ENCODE peak calls at places on chromosomes 16 and 17, in seven cellular contexts. J is PC-9; V is AG04449; A is stimulated activated CD8-positive, alpha-beta memory T cell treated with anti-CD3 and anti-CD28 coated beads, Interleukin-7, amount 100 ng/mL, for 48 hours; H is AG10803; D is T-helper 1 cell; C is transverse colon. F is an unnamed sample.

GRCh38 chr17:34723875-34724274 is 144.5 kb downstream of the TMEM132E start:
- DNase-seq in J (no peak), V (no peak), A (no peak), H (no peak), D (no peak), C (no peak), F (peak; percentile 57)

GRCh38 chr17:44546711-44547606 is 10.3 kb upstream of the FZD2 start:
- DNase-seq in J (no peak), V (no peak), A (no peak), H (peak; percentile 53), D (no peak), C (no peak), F (no peak)

GRCh38 chr16:23729503-23730424 is 16.7 kb upstream of the ERN2 start:
- DNase-seq in J (peak; percentile 37), V (no peak), A (no peak), H (peak; percentile 36), D (no peak), C (peak; percentile 87), F (no peak)

GRCh38 chr16:8575399-8575798 is 14.9 kb downstream of the TMEM114 start:
- DNase-seq in J (no peak), V (no peak), A (no peak), H (no peak), D (no peak), C (no peak), F (no peak)

GRCh38 chr17:83185023-83186002 is 105.9 kb downstream of the METRNL start:
- DNase-seq in J (no peak), V (no peak), A (no peak), H (no peak), D (no peak), C (no peak), F (no peak)

GRCh38 chr17:68707032-68707431 is 105.9 kb upstream of the FAM20A start:
- DNase-seq in J (no peak), V (peak; percentile 62), A (no peak), H (peak; percentile 86), D (no peak), C (no peak), F (no peak)

GRCh38 chr17:56785997-56786680 is 47.6 kb downstream of the C17orf67 start:
- DNase-seq in J (no peak), V (no peak), A (no peak), H (no peak), D (no peak), C (no peak), F (no peak)

GRCh38 chr17:78227455-78227916 is 3.9 kb upstream of the TMEM235 start:
- DNase-seq in J (no peak), V (no peak), A (no peak), H (no peak), D (no peak), C (no peak), F (peak; percentile 85)

GRCh38 chr16:86384980-86385379 is 125.3 kb upstream of the FOXF1 start:
- DNase-seq in J (no peak), V (no peak), A (no peak), H (no peak), D (no peak), C (no peak), F (no peak)

GRCh38 chr17:30982855-30983254 is 12.0 kb downstream of the RNF135 start:
- DNase-seq in J (no peak), V (no peak), A (no peak), H (no peak), D (no peak), C (no peak), F (no peak)

GRCh38 chr16:87922250-87922871 is 14.0 kb downstream of the CA5A start:
- DNase-seq in J (peak; percentile 29), V (no peak), A (no peak), H (no peak), D (no peak), C (no peak), F (no peak)

GRCh38 chr16:72415379-72415778 is 243.4 kb upstream of the PMFBP1 start:
- DNase-seq in J (no peak), V (no peak), A (no peak), H (no peak), D (no peak), C (no peak), F (no peak)

GRCh38 chr17:69733171-69734014 is 318.9 kb downstream of the MAP2K6 start:
- DNase-seq in J (no peak), V (peak; percentile 56), A (no peak), H (peak; percentile 83), D (no peak), C (no peak), F (peak; percentile 4)

GRCh38 chr17:4937553-4937952 is 2.3 kb downstream of the SLC25A11 start:
- DNase-seq in J (no peak), V (no peak), A (no peak), H (no peak), D (no peak), C (no peak), F (no peak)

GRCh38 chr17:21209511-21210175 is 4.3 kb downstream of the TMEM11 start:
- DNase-seq in J (no peak), V (no peak), A (no peak), H (peak; percentile 78), D (no peak), C (peak; percentile 77), F (no peak)

GRCh38 chr17:17391575-17392370 is 85.0 kb upstream of the MED9 start:
- DNase-seq in J (no peak), V (no peak), A (peak; percentile 27), H (no peak), D (peak; percentile 34), C (peak; percentile 42), F (no peak)

GRCh38 chr16:84941916-84942315 is 69.4 kb downstream of the ZDHHC7 start:
- DNase-seq in J (peak; percentile 65), V (no peak), A (no peak), H (peak; percentile 84), D (no peak), C (no peak), F (no peak)

GRCh38 chr17:38741853-38742421 is 6.2 kb downstream of the PCGF2 start:
- DNase-seq in J (no peak), V (no peak), A (no peak), H (peak; percentile 35), D (no peak), C (peak; percentile 80), F (no peak)

GRCh38 chr17:49861150-49861884 is 13.4 kb upstream of the TAC4 start:
- DNase-seq in J (peak; percentile 68), V (no peak), A (peak; percentile 9), H (peak; percentile 31), D (no peak), C (peak; percentile 25), F (peak; percentile 63)

GRCh38 chr16:4006441-4006989 is 109.7 kb downstream of the ADCY9 start:
- DNase-seq in J (no peak), V (no peak), A (no peak), H (no peak), D (no peak), C (peak; percentile 60), F (no peak)

GRCh38 chr16:84569382-84569987 is 48.4 kb downstream of the COTL1 start:
- DNase-seq in J (no peak), V (no peak), A (no peak), H (no peak), D (no peak), C (peak; percentile 62), F (peak; percentile 66)

GRCh38 chr17:30920282-30920681 is 1.5 kb upstream of the ADAP2 start:
- DNase-seq in J (no peak), V (no peak), A (no peak), H (no peak), D (no peak), C (no peak), F (no peak)

GRCh38 chr16:83903739-83904138 is 4.8 kb downstream of the MLYCD start:
- DNase-seq in J (no peak), V (no peak), A (no peak), H (peak; percentile 62), D (no peak), C (peak; percentile 25), F (peak; percentile 66)

GRCh38 chr17:29038511-29039300 is 4.2 kb upstream of the PIPOX start:
- DNase-seq in J (no peak), V (no peak), A (no peak), H (peak; percentile 5), D (no peak), C (no peak), F (no peak)

GRCh38 chr16:67482260-67482924 is 955 bp downstream of the AGRP start:
- DNase-seq in J (no peak), V (no peak), A (no peak), H (no peak), D (no peak), C (peak; percentile 21), F (no peak)

GRCh38 chr16:3548445-3548844 is 28.8 kb downstream of the NLRC3 start:
- DNase-seq in J (no peak), V (no peak), A (no peak), H (no peak), D (no peak), C (no peak), F (no peak)

GRCh38 chr17:78471635-78472034 is 93.2 kb downstream of the PGS1 start:
- DNase-seq in J (no peak), V (no peak), A (no peak), H (no peak), D (no peak), C (no peak), F (no peak)

GRCh38 chr17:19724501-19725420 is 8.4 kb upstream of the SLC47A2 start:
- DNase-seq in J (peak; percentile 80), V (no peak), A (peak; percentile 24), H (peak; percentile 34), D (no peak), C (peak; percentile 77), F (peak; percentile 56)

GRCh38 chr16:69113216-69113615 is 7.8 kb downstream of the HAS3 start:
- DNase-seq in J (no peak), V (no peak), A (no peak), H (no peak), D (no peak), C (no peak), F (no peak)

GRCh38 chr16:10895053-10895946 is 18.3 kb downstream of the CIITA start:
- DNase-seq in J (peak; percentile 36), V (no peak), A (no peak), H (peak; percentile 21), D (no peak), C (peak; percentile 33), F (no peak)

GRCh38 chr17:46782250-46782953 is 36.1 kb downstream of the WNT3 start:
- DNase-seq in J (peak; percentile 57), V (no peak), A (no peak), H (no peak), D (no peak), C (peak; percentile 31), F (no peak)

GRCh38 chr17:67658265-67658664 is 59.5 kb upstream of the NOL11 start:
- DNase-seq in J (no peak), V (no peak), A (no peak), H (no peak), D (no peak), C (no peak), F (no peak)

GRCh38 chr17:50107790-50108414 is 12.8 kb downstream of the PDK2 start:
- DNase-seq in J (peak; percentile 51), V (peak; percentile 14), A (no peak), H (peak; percentile 28), D (no peak), C (no peak), F (no peak)

GRCh38 chr17:28774206-28774605 is 30.4 kb downstream of the TRAF4 start:
- DNase-seq in J (no peak), V (no peak), A (no peak), H (no peak), D (no peak), C (no peak), F (no peak)

GRCh38 chr17:57971572-57971971 is 16.4 kb upstream of the CUEDC1 start:
- DNase-seq in J (no peak), V (no peak), A (no peak), H (no peak), D (no peak), C (no peak), F (no peak)

GRCh38 chr16:27474041-27474440 is 72.1 kb downstream of the IL21R start:
- DNase-seq in J (no peak), V (no peak), A (no peak), H (no peak), D (no peak), C (no peak), F (no peak)

GRCh38 chr16:2170080-2170479 is 14.5 kb downstream of the TRAF7 start:
- DNase-seq in J (no peak), V (no peak), A (no peak), H (no peak), D (no peak), C (no peak), F (no peak)

GRCh38 chr16:88754912-88755744 is 29.9 kb downstream of the PIEZO1 start:
- DNase-seq in J (peak; percentile 98), V (peak; percentile 54), A (no peak), H (peak; percentile 60), D (no peak), C (no peak), F (no peak)

F was measured in Ammon's horn.